ENCODE peak calls at places on chromosomes 1 and 21, in four cellular contexts. K is cardiac fibroblast, I is T-helper 2 cell, T is psoas muscle. J is an unnamed sample.

GRCh38 chr1:32334274-32334861 is 1.7 kb downstream of the MARCKSL1 start:
- DNase-seq in K (no peak), T (no peak), I (no peak), J (no peak)

GRCh38 chr1:44553771-44554170 is 120.5 kb downstream of the TMEM53 start:
- DNase-seq in I (no peak), K (peak), T (no peak), J (no peak)

GRCh38 chr1:112806090-112806642 is 91.0 kb upstream of the PPM1J start:
- DNase-seq in K (no peak), T (no peak), I (no peak), J (no peak)

GRCh38 chr1:172843444-172843843 is 184.5 kb downstream of the FASLG start:
- DNase-seq in K (no peak), T (no peak), I (no peak), J (no peak)

GRCh38 chr1:195908121-195908520 is 700.1 kb downstream of the KCNT2 start:
- DNase-seq in T (no peak), I (no peak), K (peak), J (no peak)

GRCh38 chr1:162710349-162710748 is 78.1 kb downstream of the DDR2 start:
- DNase-seq in T (no peak), K (peak), I (no peak), J (no peak)

GRCh38 chr1:201032408-201032807 is 8.9 kb upstream of the KIF21B start:
- DNase-seq in K (no peak), I (no peak), T (no peak), J (no peak)

GRCh38 chr21:14403681-14404318 is 20.9 kb upstream of the HSPA13 start:
- DNase-seq in I (no peak), K (peak), T (no peak), J (no peak)

GRCh38 chr1:39409055-39409816 is 82.2 kb upstream of the BMP8A start:
- DNase-seq in I (no peak), T (peak), K (peak), J (no peak)

GRCh38 chr1:5436808-5437207 is 555.4 kb downstream of the NPHP4 start:
- DNase-seq in K (no peak), T (no peak), I (no peak), J (no peak)

GRCh38 chr1:156677616-156678596 is 699 bp upstream of the NES start:
- DNase-seq in T (peak), K (peak), I (no peak), J (peak)

J was measured in NCI-H1436.